ENCODE peak calls at places on chromosomes 2 and 18, in four cellular contexts. Y is breast epithelium, M is GM12878, L is upper lobe of right lung. A is an unnamed sample.

GRCh38 chr2:64711260-64711659 is 57.5 kb upstream of the SERTAD2 start:
- DNase-seq in Y (no peak), M (no peak), L (no peak), A (no peak)

GRCh38 chr2:172836386-172837200 is 100.9 kb downstream of the RAPGEF4 start:
- DNase-seq in Y (no peak), M (no peak), L (no peak), A (no peak)

GRCh38 chr2:32746554-32747133 is 118.8 kb downstream of the TTC27 start:
- DNase-seq in Y (no peak), M (no peak), L (no peak), A (no peak)

GRCh38 chr2:12087671-12088380 is 341.4 kb downstream of the LPIN1 start:
- DNase-seq in Y (no peak), M (no peak), L (no peak), A (no peak)

GRCh38 chr2:122539311-122539710 is 783.9 kb downstream of the TSN start:
- DNase-seq in Y (no peak), M (no peak), L (no peak), A (no peak)

GRCh38 chr2:3108710-3109702 is 268.6 kb downstream of the EIPR1 start:
- DNase-seq in Y (no peak), M (no peak), L (peak; percentile 46), A (no peak)

GRCh38 chr18:54776282-54776977 is 51.8 kb upstream of the RAB27B start:
- DNase-seq in Y (no peak), M (peak; percentile 12), L (no peak), A (no peak)

GRCh38 chr2:28172114-28172898 is 220.4 kb upstream of the FOSL2 start:
- DNase-seq in Y (no peak), M (no peak), L (no peak), A (no peak)

GRCh38 chr2:225948903-225949302 is 549.4 kb downstream of the NYAP2 start:
- DNase-seq in Y (no peak), M (no peak), L (no peak), A (no peak)

GRCh38 chr2:169526451-169526850 is 16.9 kb downstream of the KLHL41 start:
- DNase-seq in Y (no peak), M (no peak), L (no peak), A (no peak)

GRCh38 chr2:220101902-220102301 is 474.5 kb downstream of the SLC4A3 start:
- DNase-seq in Y (no peak), M (no peak), L (no peak), A (no peak)

GRCh38 chr2:43202289-43202688 is 24.1 kb downstream of the ZFP36L2 start:
- DNase-seq in Y (no peak), M (no peak), L (no peak), A (no peak)

GRCh38 chr2:62208758-62209114 is 12.8 kb downstream of the B3GNT2 start:
- DNase-seq in Y (no peak), M (no peak), L (no peak), A (no peak)

GRCh38 chr2:74696758-74697327 is 42.8 kb downstream of the SEMA4F start:
- DNase-seq in Y (no peak), M (no peak), L (no peak), A (no peak)

GRCh38 chr2:214217599-214217998 is 193.3 kb upstream of the VWC2L start:
- DNase-seq in Y (no peak), M (no peak), L (no peak), A (no peak)

GRCh38 chr2:240127911-240128607 is 8.0 kb downstream of the COPS9 start:
- DNase-seq in Y (peak; percentile 30), M (no peak), L (no peak), A (no peak)

GRCh38 chr2:203683421-203683820 is 23.0 kb upstream of the CD28 start:
- DNase-seq in Y (no peak), M (no peak), L (no peak), A (no peak)

GRCh38 chr2:65749549-65749948 is 317.1 kb upstream of the SPRED2 start:
- DNase-seq in Y (no peak), M (no peak), L (no peak), A (no peak)

GRCh38 chr18:10388380-10388779 is 66.1 kb upstream of the APCDD1 start:
- DNase-seq in Y (no peak), M (no peak), L (no peak), A (no peak)

GRCh38 chr2:158414538-158414937 is 42.0 kb downstream of the CCDC148 start:
- DNase-seq in Y (no peak), M (no peak), L (no peak), A (no peak)

GRCh38 chr2:219509780-219510511 is 4.3 kb upstream of the ASIC4 start:
- DNase-seq in Y (no peak), M (no peak), L (no peak), A (no peak)

GRCh38 chr2:24926602-24927252 is 6.7 kb upstream of the ADCY3 start:
- DNase-seq in Y (peak; percentile 57), M (no peak), L (peak; percentile 77), A (peak; percentile 51)

GRCh38 chr18:50117876-50118275 is 77.1 kb downstream of the MYO5B start:
- DNase-seq in Y (no peak), M (no peak), L (no peak), A (no peak)

DNA sequence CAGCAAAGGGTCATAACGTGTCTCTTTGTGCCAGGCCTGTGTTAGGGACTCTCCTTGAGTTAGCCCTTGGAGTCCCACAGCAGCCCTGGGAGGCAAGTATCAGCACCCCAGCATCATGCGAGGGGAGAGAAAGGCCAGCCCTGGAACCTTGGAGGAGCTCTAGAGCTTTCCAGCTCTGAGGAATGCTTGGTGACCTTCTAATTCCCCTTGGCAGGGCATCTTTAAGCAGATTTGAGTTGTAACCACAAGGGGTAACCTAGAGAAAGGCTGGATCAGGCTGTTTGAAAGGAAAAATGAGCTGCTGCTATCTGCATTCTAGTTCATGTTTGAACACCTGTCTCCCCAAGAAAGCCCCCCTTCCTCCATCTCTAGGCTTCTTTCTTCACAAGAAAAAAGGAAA is 23.8 kb upstream of the ODC1 start:
- DNase-seq in Y (no peak), M (no peak), L (no peak), A (no peak)
- TF ChIP-seq CTCF in Y (no peak), M (no peak), L (no peak), A (no peak)

DNA sequence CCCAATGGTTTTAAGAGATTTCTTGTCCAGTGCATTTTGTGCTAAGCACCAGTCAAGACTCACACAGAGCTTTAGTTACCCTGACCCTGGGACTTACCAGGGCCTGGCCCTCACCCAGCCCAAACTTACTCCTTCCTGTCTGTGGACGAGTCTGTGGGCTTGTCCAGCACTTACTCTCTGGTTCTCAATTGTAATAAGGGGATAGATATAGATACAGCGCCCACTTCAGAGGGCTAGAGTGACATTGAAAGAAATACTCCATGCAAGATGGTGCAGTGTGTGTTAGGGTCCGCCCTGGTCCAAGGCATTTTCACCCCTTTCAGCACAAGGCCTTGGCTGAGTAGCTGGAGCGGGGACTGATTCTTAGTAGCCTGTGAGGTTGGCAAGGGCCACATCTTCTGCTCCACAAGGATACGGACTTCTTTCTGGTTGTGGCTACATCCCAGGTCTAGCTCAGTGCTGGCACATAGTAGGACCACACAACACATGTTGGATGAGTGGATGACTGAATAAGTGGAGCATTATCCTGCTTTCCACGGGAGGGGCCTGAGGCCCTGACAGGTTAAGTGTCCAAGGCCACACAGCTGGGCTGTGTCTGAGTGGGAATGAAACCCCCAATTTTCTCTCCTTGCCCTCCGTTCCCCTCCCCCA is 3.8 kb upstream of the ARID5A start:
- DNase-seq in Y (no peak), M (no peak), L (peak; percentile 53), A (no peak)
- H3K4me1 ChIP-seq in Y (peaks cover 47% of the 10 kb centered on the region), M (peaks cover 71% of the 10 kb centered on the region), L (peaks cover 67% of the 10 kb centered on the region), A (no peaks in the 10 kb centered on the region)

GRCh38 chr2:69716555-69717120 is 25.3 kb upstream of the ANXA4 start:
- DNase-seq in Y (no peak), M (no peak), L (no peak), A (no peak)
- TF ChIP-seq CTCF in Y (no peak), M (no peak), L (no peak), A (no peak)

DNA sequence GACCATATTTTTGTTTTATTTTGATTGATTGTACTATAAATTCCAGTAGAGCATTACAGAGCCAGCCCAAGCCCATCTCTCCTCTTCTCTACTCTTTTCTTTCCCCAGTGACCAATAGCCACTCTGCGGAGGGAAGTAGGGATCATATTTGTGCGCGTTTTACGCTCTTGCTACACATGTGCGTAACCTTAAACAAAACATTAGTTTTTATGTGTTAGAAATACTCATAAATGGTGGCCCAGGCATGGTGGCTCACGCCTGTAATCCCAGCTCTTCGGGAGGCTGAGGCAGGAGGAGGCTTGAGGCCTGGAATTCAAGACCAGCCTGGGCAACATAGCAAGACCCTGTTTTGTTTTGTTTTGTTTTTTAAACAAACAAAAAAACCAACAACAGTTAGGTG is 31.3 kb downstream of the HPCAL1 start:
- DNase-seq in Y (no peak), M (no peak), L (no peak), A (no peak)
- H3K4me1 ChIP-seq in Y (no peaks in the 10 kb centered on the region), M (peaks cover 23% of the 10 kb centered on the region), L (peaks cover 43% of the 10 kb centered on the region), A (no peaks in the 10 kb centered on the region)

DNA sequence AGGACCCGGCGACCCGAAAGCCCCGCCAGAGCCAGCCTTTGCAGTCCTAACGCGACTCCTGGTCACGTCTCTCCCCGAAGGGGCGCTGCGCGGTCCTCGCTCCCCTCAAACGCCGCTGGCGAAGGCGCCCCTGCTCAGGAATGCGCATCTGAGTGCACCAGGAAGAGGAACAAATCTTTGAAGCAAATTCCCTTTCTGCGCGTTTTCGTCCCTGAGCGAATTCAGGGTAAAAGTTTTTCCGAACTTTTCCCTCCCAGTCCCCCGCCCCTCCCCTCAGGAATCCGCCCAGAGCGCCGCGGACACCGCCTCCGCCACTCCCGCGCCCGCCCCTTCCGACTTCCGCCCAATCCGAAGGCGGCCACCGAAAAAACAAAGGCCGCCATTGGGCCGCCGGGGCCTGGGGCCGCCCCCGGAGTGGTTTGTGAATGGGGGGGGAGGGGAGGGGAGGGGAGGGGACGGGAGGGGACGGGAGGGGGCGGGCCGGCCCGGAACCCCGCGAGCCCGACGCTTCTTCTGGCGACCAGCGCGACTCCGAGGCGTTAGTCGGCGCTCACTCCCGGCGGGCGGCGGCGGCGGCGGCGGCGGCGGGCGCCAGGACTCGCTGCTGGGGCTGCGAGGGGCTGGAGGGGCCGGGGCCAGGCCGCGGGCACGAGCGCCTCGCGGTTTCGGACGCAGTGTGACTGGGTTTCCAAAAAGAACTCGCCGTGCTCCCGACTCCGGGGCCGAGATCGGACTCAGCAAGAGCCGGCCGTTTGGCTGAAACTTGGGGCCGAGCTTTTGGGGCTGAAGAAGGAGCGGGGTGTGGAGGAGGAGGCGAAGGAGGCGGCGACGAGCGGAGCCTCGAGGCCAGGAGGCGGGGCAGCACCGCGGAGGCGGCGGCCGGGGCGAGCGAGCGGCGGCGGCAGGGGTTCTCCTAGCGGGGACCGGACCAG is at the start of gene FZD7:
- DNase-seq in Y (peak; percentile 91), M (peak; percentile 38), L (peak; percentile 97), A (peak; percentile 93)
- TF ChIP-seq CTCF in Y (peak; percentile 28), M (peak; percentile 14), L (no peak), A (no peak)

A was measured in right lobe of liver.